ENCODE peak calls at places on chromosome 17, in four cellular contexts. H, Y, T and G are unnamed samples.

GRCh38 chr17:50328360-50328759 is 17.6 kb upstream of the XYLT2 start:
- DNase-seq in H (no peak), Y (no peak), T (no peak), G (no peak)

GRCh38 chr17:55986817-55987216 is 166.5 kb upstream of the ANKFN1 start:
- DNase-seq in T (no peak), H (no peak), Y (no peak), G (no peak)

GRCh38 chr17:11925271-11926021 is 71.8 kb downstream of the ZNF18 start:
- DNase-seq in H (no peak), T (no peak), Y (no peak), G (no peak)

GRCh38 chr17:3528604-3529511 is 28.8 kb downstream of the TRPV3 start:
- DNase-seq in H (no peak), T (no peak), Y (no peak), G (no peak)

GRCh38 chr17:48883171-48883570 is 9.4 kb upstream of the ATP5MC1 start:
- DNase-seq in H (no peak), Y (no peak), T (no peak), G (no peak)

GRCh38 chr17:81909966-81910839 is 996 bp downstream of the PCYT2 start:
- DNase-seq in T (peak), Y (no peak), H (no peak), G (no peak)

GRCh38 chr17:60863892-60864673 is 186.4 kb downstream of the BCAS3 start:
- DNase-seq in T (no peak), Y (no peak), H (no peak), G (no peak)

GRCh38 chr17:60170835-60171752 is 21.3 kb downstream of the CA4 start:
- DNase-seq in H (no peak), Y (peak), T (no peak), G (no peak)

GRCh38 chr17:1197379-1197778 is 17.6 kb upstream of the ABR start:
- DNase-seq in Y (no peak), T (peak), H (no peak), G (peak)

GRCh38 chr17:29291163-29291752 is 2.7 kb downstream of the NUFIP2 start:
- DNase-seq in Y (peak), H (peak), T (no peak), G (no peak)